ENCODE peak calls at places on chromosomes 6 and 20, in seven cellular contexts. One of them, this sample, is unnamed.
A peak's percentile ranks its signal among the peaks of the same experiment; 100 is the strongest.

GRCh38 chr6:170086639-170087420 is 204.0 kb downstream of the DLL1 start:
- DNase-seq in gastrocnemius medialis: peak; percentile 0
- DNase-seq in adrenal gland: no peak
- DNase-seq in lower leg skin: no peak
- DNase-seq in body of pancreas: no peak
- DNase-seq in tibial nerve: no peak
- DNase-seq in uterus: peak; percentile 7
- DNase-seq in this sample: no peak

GRCh38 chr6:111663692-111664564 is 58.2 kb upstream of the TRAF3IP2 start:
- DNase-seq in gastrocnemius medialis: peak; percentile 77
- DNase-seq in adrenal gland: peak; percentile 59
- DNase-seq in lower leg skin: peak; percentile 59
- DNase-seq in body of pancreas: no peak
- DNase-seq in tibial nerve: no peak
- DNase-seq in uterus: peak; percentile 75
- DNase-seq in this sample: peak; percentile 65

GRCh38 chr20:38809942-38810341 is 4.4 kb downstream of the PPP1R16B start:
- DNase-seq in gastrocnemius medialis: no peak
- DNase-seq in adrenal gland: no peak
- DNase-seq in lower leg skin: no peak
- DNase-seq in body of pancreas: no peak
- DNase-seq in tibial nerve: no peak
- DNase-seq in uterus: no peak
- DNase-seq in this sample: no peak

GRCh38 chr6:157434349-157435016 is 53.5 kb downstream of the ZDHHC14 start:
- DNase-seq in gastrocnemius medialis: peak; percentile 75
- DNase-seq in adrenal gland: peak; percentile 88
- DNase-seq in lower leg skin: no peak
- DNase-seq in body of pancreas: peak; percentile 37
- DNase-seq in tibial nerve: peak; percentile 39
- DNase-seq in uterus: peak; percentile 57
- DNase-seq in this sample: peak; percentile 71

GRCh38 chr6:170405311-170405975 is 98.9 kb downstream of the FAM120B start:
- DNase-seq in gastrocnemius medialis: no peak
- DNase-seq in adrenal gland: no peak
- DNase-seq in lower leg skin: no peak
- DNase-seq in body of pancreas: no peak
- DNase-seq in tibial nerve: no peak
- DNase-seq in uterus: no peak
- DNase-seq in this sample: no peak

GRCh38 chr20:57960803-57961575 is 251.2 kb upstream of the PMEPA1 start:
- DNase-seq in gastrocnemius medialis: no peak
- DNase-seq in adrenal gland: no peak
- DNase-seq in lower leg skin: no peak
- DNase-seq in body of pancreas: no peak
- DNase-seq in tibial nerve: no peak
- DNase-seq in uterus: no peak
- DNase-seq in this sample: no peak

GRCh38 chr20:51129201-51129671 is 106.3 kb upstream of the KCNG1 start:
- DNase-seq in gastrocnemius medialis: no peak
- DNase-seq in adrenal gland: no peak
- DNase-seq in lower leg skin: no peak
- DNase-seq in body of pancreas: no peak
- DNase-seq in tibial nerve: no peak
- DNase-seq in uterus: no peak
- DNase-seq in this sample: no peak

GRCh38 chr6:127459231-127459641 is at the start of gene KIAA0408:
- DNase-seq in gastrocnemius medialis: peak; percentile 87
- DNase-seq in adrenal gland: peak; percentile 33
- DNase-seq in lower leg skin: peak; percentile 70
- DNase-seq in body of pancreas: peak; percentile 64
- DNase-seq in tibial nerve: peak; percentile 64
- DNase-seq in uterus: peak; percentile 70
- DNase-seq in this sample: peak; percentile 68

GRCh38 chr20:3330046-3330741 is 77.3 kb downstream of the DNAAF9 start:
- DNase-seq in gastrocnemius medialis: no peak
- DNase-seq in adrenal gland: no peak
- DNase-seq in lower leg skin: no peak
- DNase-seq in body of pancreas: no peak
- DNase-seq in tibial nerve: no peak
- DNase-seq in uterus: no peak
- DNase-seq in this sample: no peak

GRCh38 chr20:20821496-20822260 is 109.2 kb upstream of the RALGAPA2 start:
- DNase-seq in gastrocnemius medialis: no peak
- DNase-seq in adrenal gland: no peak
- DNase-seq in lower leg skin: no peak
- DNase-seq in body of pancreas: no peak
- DNase-seq in tibial nerve: no peak
- DNase-seq in uterus: no peak
- DNase-seq in this sample: no peak

GRCh38 chr20:10376271-10377075 is 57.5 kb downstream of the MKKS start:
- DNase-seq in gastrocnemius medialis: no peak
- DNase-seq in adrenal gland: no peak
- DNase-seq in lower leg skin: no peak
- DNase-seq in body of pancreas: no peak
- DNase-seq in tibial nerve: no peak
- DNase-seq in uterus: no peak
- DNase-seq in this sample: no peak

GRCh38 chr6:26351544-26351953 is 13.4 kb upstream of the BTN3A2 start:
- DNase-seq in gastrocnemius medialis: no peak
- DNase-seq in adrenal gland: peak; percentile 65
- DNase-seq in lower leg skin: no peak
- DNase-seq in body of pancreas: no peak
- DNase-seq in tibial nerve: no peak
- DNase-seq in uterus: no peak
- DNase-seq in this sample: no peak

GRCh38 chr6:166989427-166990034 is 9.7 kb upstream of the CEP43 start:
- DNase-seq in gastrocnemius medialis: no peak
- DNase-seq in adrenal gland: no peak
- DNase-seq in lower leg skin: no peak
- DNase-seq in body of pancreas: no peak
- DNase-seq in tibial nerve: no peak
- DNase-seq in uterus: no peak
- DNase-seq in this sample: no peak

GRCh38 chr6:1611322-1611571 is 1.5 kb downstream of the FOXC1 start:
- DNase-seq in gastrocnemius medialis: no peak
- DNase-seq in adrenal gland: no peak
- DNase-seq in lower leg skin: no peak
- DNase-seq in body of pancreas: peak; percentile 54
- DNase-seq in tibial nerve: no peak
- DNase-seq in uterus: no peak
- DNase-seq in this sample: peak; percentile 30

GRCh38 chr6:157585274-157586087 is 204.5 kb downstream of the ZDHHC14 start:
- DNase-seq in gastrocnemius medialis: no peak
- DNase-seq in adrenal gland: no peak
- DNase-seq in lower leg skin: no peak
- DNase-seq in body of pancreas: no peak
- DNase-seq in tibial nerve: no peak
- DNase-seq in uterus: no peak
- DNase-seq in this sample: no peak

GRCh38 chr6:142752348-142752747 is 192.6 kb downstream of the HIVEP2 start:
- DNase-seq in gastrocnemius medialis: no peak
- DNase-seq in adrenal gland: no peak
- DNase-seq in lower leg skin: no peak
- DNase-seq in body of pancreas: no peak
- DNase-seq in tibial nerve: no peak
- DNase-seq in uterus: no peak
- DNase-seq in this sample: no peak

GRCh38 chr6:142751452-142751851 is 193.5 kb downstream of the HIVEP2 start:
- DNase-seq in gastrocnemius medialis: no peak
- DNase-seq in adrenal gland: no peak
- DNase-seq in lower leg skin: no peak
- DNase-seq in body of pancreas: no peak
- DNase-seq in tibial nerve: no peak
- DNase-seq in uterus: no peak
- DNase-seq in this sample: no peak

GRCh38 chr6:142749556-142749955 is 195.4 kb downstream of the HIVEP2 start:
- DNase-seq in gastrocnemius medialis: no peak
- DNase-seq in adrenal gland: no peak
- DNase-seq in lower leg skin: no peak
- DNase-seq in body of pancreas: no peak
- DNase-seq in tibial nerve: no peak
- DNase-seq in uterus: no peak
- DNase-seq in this sample: no peak

GRCh38 chr6:142756215-142756630 is 188.8 kb downstream of the HIVEP2 start:
- DNase-seq in gastrocnemius medialis: no peak
- DNase-seq in adrenal gland: no peak
- DNase-seq in lower leg skin: no peak
- DNase-seq in body of pancreas: no peak
- DNase-seq in tibial nerve: no peak
- DNase-seq in uterus: no peak
- DNase-seq in this sample: no peak

GRCh38 chr6:142753196-142753595 is 191.8 kb downstream of the HIVEP2 start:
- DNase-seq in gastrocnemius medialis: no peak
- DNase-seq in adrenal gland: no peak
- DNase-seq in lower leg skin: no peak
- DNase-seq in body of pancreas: no peak
- DNase-seq in tibial nerve: no peak
- DNase-seq in uterus: no peak
- DNase-seq in this sample: no peak
- TF ChIP-seq POLR2A in gastrocnemius medialis: no peak
- TF ChIP-seq POLR2A in adrenal gland: no peak
- TF ChIP-seq POLR2A in lower leg skin: no peak
- TF ChIP-seq POLR2A in body of pancreas: no peak
- TF ChIP-seq POLR2A in tibial nerve: no peak
- TF ChIP-seq POLR2A in uterus: no peak
- TF ChIP-seq POLR2A in this sample: no peak

GRCh38 chr20:61889659-61890058 is 176.0 kb downstream of the TAF4 start:
- DNase-seq in gastrocnemius medialis: no peak
- DNase-seq in adrenal gland: no peak
- DNase-seq in lower leg skin: no peak
- DNase-seq in body of pancreas: no peak
- DNase-seq in tibial nerve: no peak
- DNase-seq in uterus: no peak
- DNase-seq in this sample: no peak

GRCh38 chr20:61890210-61890609 is 175.5 kb downstream of the TAF4 start:
- DNase-seq in gastrocnemius medialis: no peak
- DNase-seq in adrenal gland: no peak
- DNase-seq in lower leg skin: no peak
- DNase-seq in body of pancreas: no peak
- DNase-seq in tibial nerve: no peak
- DNase-seq in uterus: no peak
- DNase-seq in this sample: no peak

GRCh38 chr20:61895016-61895415 is 170.7 kb downstream of the TAF4 start:
- DNase-seq in gastrocnemius medialis: peak; percentile 24
- DNase-seq in adrenal gland: no peak
- DNase-seq in lower leg skin: no peak
- DNase-seq in body of pancreas: no peak
- DNase-seq in tibial nerve: no peak
- DNase-seq in uterus: no peak
- DNase-seq in this sample: no peak

GRCh38 chr20:61891476-61891875 is 174.2 kb downstream of the TAF4 start:
- DNase-seq in gastrocnemius medialis: no peak
- DNase-seq in adrenal gland: no peak
- DNase-seq in lower leg skin: no peak
- DNase-seq in body of pancreas: no peak
- DNase-seq in tibial nerve: no peak
- DNase-seq in uterus: no peak
- DNase-seq in this sample: no peak

DNA sequence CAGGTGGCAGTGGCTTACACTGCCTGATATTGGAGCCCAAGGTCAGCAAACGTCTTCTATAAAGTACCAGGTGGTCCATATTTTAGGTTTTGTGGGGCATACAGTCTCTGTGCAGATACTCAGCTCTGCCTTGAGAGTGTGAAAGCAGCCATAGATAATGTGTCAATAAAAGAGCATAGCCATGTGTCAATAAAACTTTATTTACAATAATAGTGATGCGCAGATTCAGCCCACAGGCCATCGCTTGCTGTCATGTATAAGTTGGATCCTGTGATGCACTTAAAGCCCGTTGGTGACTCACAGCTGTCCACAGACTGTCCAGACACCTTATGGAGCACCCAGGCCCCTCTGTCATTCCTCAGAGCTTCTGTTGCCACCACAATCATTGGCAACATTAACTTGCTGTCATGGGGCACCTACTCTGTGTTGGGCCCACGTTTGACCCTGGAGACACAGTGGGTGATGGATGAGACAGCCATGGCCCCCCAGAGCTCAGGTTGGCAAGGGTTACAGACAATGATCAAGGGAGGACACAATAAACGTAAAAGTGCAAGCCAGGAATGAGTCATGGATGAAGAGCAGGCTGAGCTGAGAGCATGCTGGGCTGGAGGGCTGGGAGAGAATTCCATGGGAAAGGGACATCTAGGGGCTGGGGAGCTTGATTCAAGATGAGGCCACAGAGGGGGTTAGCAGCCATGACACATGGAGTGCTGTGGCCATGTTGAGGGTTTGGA is 173.6 kb downstream of the TAF4 start:
- DNase-seq in gastrocnemius medialis: no peak
- DNase-seq in adrenal gland: no peak
- DNase-seq in lower leg skin: no peak
- DNase-seq in body of pancreas: no peak
- DNase-seq in tibial nerve: no peak
- DNase-seq in uterus: no peak
- DNase-seq in this sample: no peak
- TF ChIP-seq POLR2A in gastrocnemius medialis: no peak
- TF ChIP-seq POLR2A in adrenal gland: no peak
- TF ChIP-seq POLR2A in lower leg skin: no peak
- TF ChIP-seq POLR2A in body of pancreas: no peak
- TF ChIP-seq POLR2A in tibial nerve: no peak
- TF ChIP-seq POLR2A in uterus: no peak
- TF ChIP-seq POLR2A in this sample: no peak

DNA sequence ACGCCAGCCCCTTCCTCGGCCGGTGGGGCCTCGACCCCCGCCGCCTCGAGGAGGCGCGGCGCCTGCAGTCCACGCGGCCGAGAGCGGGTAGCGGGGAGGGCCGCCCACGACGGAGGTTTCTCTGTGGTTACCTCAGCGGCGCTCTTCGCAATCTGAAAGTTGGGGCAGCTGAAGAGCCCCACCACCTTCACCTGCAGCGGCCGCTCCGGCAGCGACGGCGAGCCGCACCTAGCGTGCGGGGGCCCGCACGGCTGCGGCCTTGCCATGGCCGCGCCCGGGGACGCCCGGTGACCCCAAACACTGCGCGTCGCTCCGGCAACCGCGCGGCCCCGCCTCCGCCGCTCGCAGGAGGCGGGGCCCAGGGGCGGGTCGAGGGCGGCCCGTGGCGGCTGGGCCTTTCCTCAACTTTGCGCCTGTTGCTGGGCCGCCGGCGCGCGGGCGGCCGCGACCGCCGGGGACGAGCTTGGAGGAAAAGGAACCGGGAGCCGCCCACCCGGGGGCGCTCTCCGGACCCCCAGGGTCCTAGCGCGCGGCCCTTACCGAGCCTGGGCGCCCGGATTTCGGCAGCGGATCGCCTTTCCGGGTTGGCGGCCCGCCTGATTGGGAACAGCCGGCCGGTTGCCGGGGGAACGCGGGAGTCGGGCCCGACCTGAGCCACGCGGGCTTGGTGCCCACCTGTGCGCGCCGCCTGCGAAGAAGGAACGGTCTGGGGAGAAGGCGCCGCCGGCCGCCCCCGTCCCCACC is at the start of the genes PPIL6 and SMPD2:
- DNase-seq in gastrocnemius medialis: peak; percentile 85
- DNase-seq in adrenal gland: peak; percentile 83
- DNase-seq in lower leg skin: peak; percentile 83
- DNase-seq in body of pancreas: peak; percentile 91
- DNase-seq in tibial nerve: peak; percentile 76
- DNase-seq in uterus: peak; percentile 94
- DNase-seq in this sample: peak; percentile 94
- TF ChIP-seq POLR2A in gastrocnemius medialis: peak; percentile 36
- TF ChIP-seq POLR2A in adrenal gland: no peak
- TF ChIP-seq POLR2A in lower leg skin: no peak
- TF ChIP-seq POLR2A in body of pancreas: peak; percentile 62
- TF ChIP-seq POLR2A in tibial nerve: peak; percentile 66
- TF ChIP-seq POLR2A in uterus: peak; percentile 72
- TF ChIP-seq POLR2A in this sample: no peak

GRCh38 chr6:36244641-36245280 is 25.1 kb upstream of the PNPLA1 start:
- DNase-seq in gastrocnemius medialis: no peak
- DNase-seq in adrenal gland: no peak
- DNase-seq in lower leg skin: no peak
- DNase-seq in body of pancreas: no peak
- DNase-seq in tibial nerve: no peak
- DNase-seq in uterus: no peak
- DNase-seq in this sample: no peak
- TF ChIP-seq POLR2A in gastrocnemius medialis: no peak
- TF ChIP-seq POLR2A in adrenal gland: no peak
- TF ChIP-seq POLR2A in lower leg skin: no peak
- TF ChIP-seq POLR2A in body of pancreas: no peak
- TF ChIP-seq POLR2A in tibial nerve: no peak
- TF ChIP-seq POLR2A in uterus: no peak
- TF ChIP-seq POLR2A in this sample: no peak